ENCODE peak calls at places on chromosomes 16 and 17, in seven cellular contexts. W is fibroblast of mammary gland, V is fibroblast of lung, P is stomach, B is lung, I is fibroblast of pulmonary artery, J is cardiac fibroblast. Q is an unnamed sample.

GRCh38 chr16:85306071-85306792 is 194.0 kb upstream of the CIBAR2 start:
- DNase-seq in W (peak; percentile 85), V (peak; percentile 76), P (peak; percentile 93), B (peak; percentile 92), I (peak; percentile 92), J (peak; percentile 94), Q (peak; percentile 82)

GRCh38 chr17:62648954-62649294 is 21.5 kb downstream of the MRC2 start:
- DNase-seq in W (no peak), V (no peak), P (no peak), B (peak; percentile 26), I (no peak), J (no peak), Q (no peak)

GRCh38 chr17:7218166-7218565 is 1.5 kb downstream of the DLG4 start:
- DNase-seq in W (no peak), V (no peak), P (no peak), B (no peak), I (no peak), J (no peak), Q (no peak)

GRCh38 chr16:84357191-84357651 is 11.1 kb upstream of the ATP2C2 start:
- DNase-seq in W (peak; percentile 35), V (peak; percentile 26), P (no peak), B (no peak), I (no peak), J (no peak), Q (peak; percentile 20)

GRCh38 chr17:5364696-5365095 is 54.8 kb downstream of the NUP88 start:
- DNase-seq in W (no peak), V (no peak), P (no peak), B (no peak), I (no peak), J (no peak), Q (peak; percentile 10)

GRCh38 chr16:23905027-23905426 is 69.2 kb downstream of the PRKCB start:
- DNase-seq in W (no peak), V (peak; percentile 6), P (no peak), B (no peak), I (peak; percentile 3), J (peak; percentile 5), Q (peak; percentile 86)

GRCh38 chr16:87233928-87234327 is 83.3 kb downstream of the C16orf95 start:
- DNase-seq in W (peak; percentile 58), V (peak; percentile 51), P (no peak), B (no peak), I (peak; percentile 57), J (peak; percentile 63), Q (peak; percentile 51)

GRCh38 chr17:64118452-64118979 is 11.4 kb downstream of the ERN1 start:
- DNase-seq in W (peak; percentile 51), V (peak; percentile 53), P (peak; percentile 77), B (peak; percentile 74), I (peak; percentile 66), J (peak; percentile 72), Q (no peak)

GRCh38 chr17:1049446-1050225 is 52.7 kb downstream of the TIMM22 start:
- DNase-seq in W (no peak), V (no peak), P (no peak), B (no peak), I (no peak), J (no peak), Q (no peak)

GRCh38 chr16:49127103-49127502 is 154.5 kb downstream of the CBLN1 start:
- DNase-seq in W (no peak), V (no peak), P (no peak), B (no peak), I (no peak), J (no peak), Q (no peak)

GRCh38 chr17:68738044-68738443 is 136.9 kb upstream of the FAM20A start:
- DNase-seq in W (no peak), V (no peak), P (peak; percentile 39), B (no peak), I (peak; percentile 29), J (peak; percentile 64), Q (no peak)

GRCh38 chr17:3892095-3892998 is 506 bp downstream of the CAMKK1 start:
- DNase-seq in W (peak; percentile 80), V (peak; percentile 58), P (peak; percentile 65), B (peak; percentile 83), I (peak; percentile 76), J (peak; percentile 78), Q (peak; percentile 72)

GRCh38 chr16:17348042-17348783 is 122.5 kb downstream of the XYLT1 start:
- DNase-seq in W (no peak), V (no peak), P (no peak), B (no peak), I (no peak), J (no peak), Q (no peak)

GRCh38 chr17:48997827-48998556 is 807 bp downstream of the IGF2BP1 start:
- DNase-seq in W (no peak), V (no peak), P (no peak), B (no peak), I (no peak), J (peak; percentile 46), Q (peak; percentile 34)

GRCh38 chr16:87442581-87442966 is 50.2 kb downstream of the ZCCHC14 start:
- DNase-seq in W (no peak), V (no peak), P (no peak), B (no peak), I (peak; percentile 45), J (no peak), Q (no peak)

GRCh38 chr17:4187076-4187475 is 44.1 kb downstream of the CYB5D2 start:
- DNase-seq in W (peak; percentile 73), V (no peak), P (no peak), B (no peak), I (no peak), J (no peak), Q (peak; percentile 3)

GRCh38 chr16:54934536-54935410 is 4.1 kb downstream of the IRX5 start:
- DNase-seq in W (no peak), V (no peak), P (no peak), B (peak; percentile 66), I (no peak), J (no peak), Q (peak; percentile 56)

GRCh38 chr17:64020068-64020766 is at the start of gene ICAM2:
- DNase-seq in W (no peak), V (no peak), P (peak; percentile 68), B (no peak), I (no peak), J (no peak), Q (no peak)

GRCh38 chr16:11780988-11781680 is 15.9 kb downstream of the ZC3H7A start:
- DNase-seq in W (no peak), V (peak; percentile 82), P (no peak), B (no peak), I (peak; percentile 58), J (peak; percentile 49), Q (no peak)

GRCh38 chr17:50102164-50102991 is 7.2 kb downstream of the PDK2 start:
- DNase-seq in W (no peak), V (no peak), P (peak; percentile 90), B (peak; percentile 79), I (no peak), J (peak; percentile 23), Q (no peak)

GRCh38 chr17:46191332-46192210 is 1.7 kb downstream of the KANSL1 start:
- DNase-seq in W (no peak), V (peak; percentile 42), P (no peak), B (no peak), I (peak; percentile 41), J (peak; percentile 23), Q (peak; percentile 29)

GRCh38 chr17:319266-319665 is 33.3 kb downstream of the RPH3AL start:
- DNase-seq in W (no peak), V (no peak), P (no peak), B (no peak), I (no peak), J (no peak), Q (no peak)

GRCh38 chr16:85556456-85557082 is 56.6 kb upstream of the GSE1 start:
- DNase-seq in W (no peak), V (no peak), P (peak; percentile 63), B (peak; percentile 70), I (no peak), J (peak; percentile 37), Q (no peak)

GRCh38 chr16:2357331-2357730 is 16.8 kb upstream of the ABCA3 start:
- DNase-seq in W (no peak), V (no peak), P (no peak), B (no peak), I (no peak), J (no peak), Q (no peak)

GRCh38 chr16:58499615-58500328 is at the start of gene NDRG4:
- DNase-seq in W (peak; percentile 79), V (peak; percentile 80), P (peak; percentile 49), B (no peak), I (peak; percentile 91), J (peak; percentile 91), Q (peak; percentile 75)

GRCh38 chr16:84985079-84986065 is 26.0 kb downstream of the ZDHHC7 start:
- DNase-seq in W (peak; percentile 94), V (peak; percentile 97), P (no peak), B (no peak), I (peak; percentile 80), J (peak; percentile 75), Q (peak; percentile 88)

GRCh38 chr17:28177351-28177750 is 134.9 kb downstream of the NLK start:
- DNase-seq in W (no peak), V (no peak), P (no peak), B (no peak), I (no peak), J (no peak), Q (no peak)

GRCh38 chr17:51487947-51488346 is 227.6 kb downstream of the UTP18 start:
- DNase-seq in W (no peak), V (no peak), P (no peak), B (no peak), I (no peak), J (no peak), Q (no peak)
- TF ChIP-seq CTCF in W (no peak), V (no peak), P (no peak), B (no peak), I (peak; percentile 3), J (no peak), Q (no peak)

GRCh38 chr17:21396237-21396636 is 20.1 kb downstream of the KCNJ12 start:
- DNase-seq in W (no peak), V (no peak), P (no peak), B (no peak), I (no peak), J (no peak), Q (no peak)
- H3K4me3 ChIP-seq in W (no peak overlapping the region), V (no peak overlapping the region), P (no peak overlapping the region), B (no peak overlapping the region), I (no peak overlapping the region), J (no peak overlapping the region), Q (no peak overlapping the region)

GRCh38 chr16:10015397-10015796 is 166.8 kb downstream of the GRIN2A start:
- DNase-seq in W (no peak), V (no peak), P (no peak), B (no peak), I (no peak), J (no peak), Q (no peak)
- TF ChIP-seq CTCF in W (no peak), V (no peak), P (no peak), B (no peak), I (no peak), J (no peak), Q (no peak)

GRCh38 chr16:89476811-89477261 is 13.5 kb downstream of the ANKRD11 start:
- DNase-seq in W (no peak), V (no peak), P (no peak), B (no peak), I (no peak), J (no peak), Q (no peak)
- H3K4me3 ChIP-seq in W (no peak overlapping the region), V (no peak overlapping the region), P (no peak overlapping the region), B (no peak overlapping the region), I (no peak overlapping the region), J (no peak overlapping the region), Q (no peak overlapping the region)

Q was measured in AG10803.